ENCODE peak calls at places on chromosomes 1 and 21, in seven cellular contexts. B is IMR-90; W is HCEC 1CT; O is adrenal gland; D is stimulated activated CD4-positive, alpha-beta T cell treated with anti-CD3 and anti-CD28 coated beads, Interleukin-15, amount 100 ng/mL, for 1 hour; V is stimulated activated CD8-positive, alpha-beta memory T cell treated with anti-CD3 and anti-CD28 coated beads, Interleukin-4, amount 100 ng/mL, for 4 hours; M is caudate nucleus. A is an unnamed sample.

GRCh38 chr1:26923711-26924110 is 2.2 kb downstream of the NUDC start:
- DNase-seq in B (peak), W (peak), O (no peak), D (no peak), V (no peak), M (no peak), A (no peak)

GRCh38 chr1:43540653-43541071 is 10.0 kb downstream of the PTPRF start:
- DNase-seq in B (no peak), W (no peak), O (peak), D (no peak), V (no peak), M (peak), A (peak)

GRCh38 chr1:54989968-54990810 is 8.5 kb upstream of the BSND start:
- DNase-seq in B (peak), W (no peak), O (peak), D (no peak), V (no peak), M (no peak), A (no peak)

GRCh38 chr1:115166531-115167091 is 77.3 kb upstream of the TSPAN2 start:
- DNase-seq in B (peak), W (peak), O (no peak), D (no peak), V (no peak), M (no peak), A (no peak)

GRCh38 chr1:94160811-94161210 is 39.9 kb upstream of the ABCA4 start:
- DNase-seq in B (peak), W (peak), O (no peak), D (no peak), V (no peak), M (no peak), A (no peak)

GRCh38 chr1:160681067-160681890 is 30.3 kb downstream of the CD48 start:
- DNase-seq in B (peak), W (peak), O (peak), D (peak), V (peak), M (no peak), A (peak)

GRCh38 chr1:27001570-27002360 is 8.3 kb downstream of the TRNP1 start:
- DNase-seq in B (no peak), W (peak), O (peak), D (no peak), V (no peak), M (peak), A (peak)

GRCh38 chr1:226349081-226349480 is 40.1 kb upstream of the LIN9 start:
- DNase-seq in B (no peak), W (no peak), O (no peak), D (no peak), V (no peak), M (no peak), A (no peak)

GRCh38 chr1:242178924-242179708 is 180.2 kb upstream of the MAP1LC3C start:
- DNase-seq in B (no peak), W (no peak), O (no peak), D (no peak), V (no peak), M (peak), A (no peak)

GRCh38 chr1:164765557-164765956 is 206.6 kb downstream of the PBX1 start:
- DNase-seq in B (peak), W (peak), O (no peak), D (no peak), V (no peak), M (no peak), A (no peak)

GRCh38 chr1:228770779-228771223 is 35.5 kb downstream of the RHOU start:
- DNase-seq in B (no peak), W (no peak), O (no peak), D (no peak), V (no peak), M (no peak), A (no peak)

GRCh38 chr1:109040627-109041613 is 982 bp downstream of the WDR47 start:
- DNase-seq in B (no peak), W (peak), O (peak), D (no peak), V (no peak), M (no peak), A (peak)

GRCh38 chr1:111517464-111518225 is 14.2 kb upstream of the ADORA3 start:
- DNase-seq in B (no peak), W (no peak), O (no peak), D (no peak), V (no peak), M (no peak), A (no peak)

GRCh38 chr1:43368646-43369020 is 822 bp upstream of the ELOVL1 start:
- DNase-seq in B (no peak), W (no peak), O (no peak), D (no peak), V (no peak), M (no peak), A (no peak)

GRCh38 chr21:31576428-31576827 is 83.1 kb upstream of the SOD1 start:
- DNase-seq in B (no peak), W (no peak), O (no peak), D (no peak), V (no peak), M (no peak), A (no peak)

A was measured in left cardiac atrium.